ENCODE peak calls at places on chromosomes 2 and 18, in four cellular contexts. U, J, B and F are unnamed samples.

GRCh38 chr2:56287974-56288373 is 104.2 kb downstream of the CCDC85A start:
- DNase-seq in B (no peak), U (no peak), J (no peak), F (no peak)

GRCh38 chr2:136117391-136117841 is 533 bp downstream of the CXCR4 start:
- DNase-seq in J (peak), B (no peak), U (peak), F (peak)

GRCh38 chr2:216545359-216545758 is 46.7 kb downstream of the RPL37A start:
- DNase-seq in B (peak), J (no peak), U (no peak), F (no peak)

GRCh38 chr2:99635710-99636431 is 146.1 kb upstream of the REV1 start:
- DNase-seq in B (no peak), J (no peak), U (peak), F (peak)

GRCh38 chr2:112151275-112151674 is 13.1 kb downstream of the FBLN7 start:
- DNase-seq in B (no peak), U (no peak), J (no peak), F (no peak)

GRCh38 chr18:1092228-1092627 is 187.6 kb downstream of the ADCYAP1 start:
- DNase-seq in J (no peak), B (no peak), U (no peak), F (no peak)

GRCh38 chr2:16012626-16013501 is 72.5 kb downstream of the MYCN start:
- DNase-seq in U (peak), B (no peak), J (no peak), F (no peak)

GRCh38 chr2:142742301-142743214 is 134.9 kb upstream of the KYNU start:
- DNase-seq in J (peak), B (no peak), U (no peak), F (peak)

GRCh38 chr2:12507295-12507694 is 209.4 kb upstream of the TRIB2 start:
- DNase-seq in U (no peak), B (peak), J (no peak), F (peak)

GRCh38 chr2:98701230-98701629 is 29.7 kb downstream of the MGAT4A start:
- DNase-seq in U (no peak), B (no peak), J (no peak), F (no peak)

GRCh38 chr2:9638532-9638931 is 7.7 kb upstream of the YWHAQ start:
- DNase-seq in B (peak), J (peak), U (peak), F (peak)

GRCh38 chr2:213227458-213227857 is 56.8 kb upstream of the SPAG16 start:
- DNase-seq in B (no peak), J (no peak), U (no peak), F (peak)

GRCh38 chr2:225353579-225354085 is 45.9 kb upstream of the NYAP2 start:
- DNase-seq in B (no peak), J (no peak), U (no peak), F (no peak)

GRCh38 chr2:33607905-33608304 is 8.8 kb upstream of the FAM98A start:
- DNase-seq in B (no peak), J (no peak), U (no peak), F (no peak)

GRCh38 chr2:33603416-33603815 is 4.3 kb upstream of the FAM98A start:
- DNase-seq in U (no peak), B (no peak), J (no peak), F (no peak)

GRCh38 chr2:33607137-33607781 is 8.2 kb upstream of the FAM98A start:
- DNase-seq in U (no peak), J (no peak), B (no peak), F (no peak)

GRCh38 chr2:33605059-33605458 is 6.0 kb upstream of the FAM98A start:
- DNase-seq in B (no peak), U (no peak), J (no peak), F (no peak)

DNA sequence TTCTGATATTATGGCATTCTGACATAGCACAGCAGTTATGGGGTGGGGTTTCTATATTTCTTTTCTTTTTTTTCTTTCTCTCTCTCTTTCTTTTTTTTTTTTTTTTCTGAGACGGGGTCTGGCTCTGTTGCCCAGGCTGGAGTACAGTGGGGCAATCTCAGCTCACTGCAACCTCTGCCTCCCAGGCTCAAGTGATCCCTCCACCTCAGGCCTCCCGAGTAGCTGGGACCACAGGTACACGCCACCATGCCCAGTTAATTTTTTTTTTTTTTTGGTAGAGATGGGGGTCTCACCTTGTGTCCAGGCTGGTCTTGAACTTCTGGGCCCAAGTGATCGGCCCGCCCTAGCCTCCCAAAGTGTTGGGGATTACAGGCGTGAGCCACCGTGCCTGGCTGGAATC is 7.5 kb upstream of the FAM98A start:
- DNase-seq in U (no peak), J (no peak), B (no peak), F (no peak)
- H3K4me3 ChIP-seq in U (no peak), J (no peak), B (no peak), F (no peak)

DNA sequence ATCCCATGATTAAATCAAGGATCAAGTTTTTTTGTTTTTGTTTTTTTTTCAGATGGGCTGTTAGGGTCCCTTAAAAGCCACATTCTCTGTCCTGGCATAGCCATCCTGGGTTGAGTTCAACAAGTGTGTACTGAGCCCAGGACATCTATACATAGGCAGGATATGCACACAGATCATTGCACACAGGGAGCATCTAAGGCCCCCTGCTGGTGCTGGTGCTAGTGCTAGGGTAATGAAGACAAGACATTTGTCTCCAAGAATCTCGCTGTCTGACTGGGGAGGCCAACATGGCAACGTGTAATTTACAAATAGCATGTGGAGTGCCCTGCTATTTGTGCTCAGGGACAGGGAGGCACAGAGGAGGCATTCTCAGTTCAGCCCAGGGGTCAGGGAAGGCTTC is 124.5 kb downstream of the VAPA start:
- DNase-seq in J (no peak), B (no peak), U (no peak), F (no peak)
- TF ChIP-seq CTCF in J (peak), B (no peak), U (no peak), F (no peak)

DNA sequence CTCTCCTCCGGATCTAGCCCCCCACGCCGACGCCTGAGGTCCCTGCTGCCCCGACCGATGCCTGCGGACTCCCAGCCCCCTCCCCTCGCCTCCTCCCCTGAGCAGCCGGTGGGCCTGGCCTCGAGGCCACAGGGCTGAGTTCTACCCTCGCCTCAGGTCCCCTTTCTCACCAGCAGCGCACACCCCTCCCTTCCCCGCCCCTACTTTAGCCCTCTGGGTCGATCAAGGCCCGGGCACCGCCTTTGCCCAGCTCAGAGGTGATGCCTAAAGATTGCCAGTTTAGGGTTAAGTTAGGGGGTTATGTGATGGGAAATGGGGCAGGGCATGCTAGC is 5.7 kb upstream of the SIX3 start:
- DNase-seq in U (no peak), J (no peak), B (no peak), F (no peak)
- H3K4me3 ChIP-seq in U (no peak), J (no peak), B (no peak), F (no peak)

GRCh38 chr2:101040072-101040471 is 38.0 kb downstream of the RPL31 start:
- DNase-seq in J (no peak), B (no peak), U (no peak), F (no peak)

GRCh38 chr2:101037161-101037755 is 35.2 kb downstream of the RPL31 start:
- DNase-seq in B (no peak), J (no peak), U (no peak), F (no peak)

GRCh38 chr2:101036562-101036961 is 34.5 kb downstream of the RPL31 start:
- DNase-seq in B (peak), J (no peak), U (no peak), F (peak)

GRCh38 chr2:101040761-101041160 is 38.7 kb downstream of the RPL31 start:
- DNase-seq in B (no peak), J (no peak), U (no peak), F (no peak)

DNA sequence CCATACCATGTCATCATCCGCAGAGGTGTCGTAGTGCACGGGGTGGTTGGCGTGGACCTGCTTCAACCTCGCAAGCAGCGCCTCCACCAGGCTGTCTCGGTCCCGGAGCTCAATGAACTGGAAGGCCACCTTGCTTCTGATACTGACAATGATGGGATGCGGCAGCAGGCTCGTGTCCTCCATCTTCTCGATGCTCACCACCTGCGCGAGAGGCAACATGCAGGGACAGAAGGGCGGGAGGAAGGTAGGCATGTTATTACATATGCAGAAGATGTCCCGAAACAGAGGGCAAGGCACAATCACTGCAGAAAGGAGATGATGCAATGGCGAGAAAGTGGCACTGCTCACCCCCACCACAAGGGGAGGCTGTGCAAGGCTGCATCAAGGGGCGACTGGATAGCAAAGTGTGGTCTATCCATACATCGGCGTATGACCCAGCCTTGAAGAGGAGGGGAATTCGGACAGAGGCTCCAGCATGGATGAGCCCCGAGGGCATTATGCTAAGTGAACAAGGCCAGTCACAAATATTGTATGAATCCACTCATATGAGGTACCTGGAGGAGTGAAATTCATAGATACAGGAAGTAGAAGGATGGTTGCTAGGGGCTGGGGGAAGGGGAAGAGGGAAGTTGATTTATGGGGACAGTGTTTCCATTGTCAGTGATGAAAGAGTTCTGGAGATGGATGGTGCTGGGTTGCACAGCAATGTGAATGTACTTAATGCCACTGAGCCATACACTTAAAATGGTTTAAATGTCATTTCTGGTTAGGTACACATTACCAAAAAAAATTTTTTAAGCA is 36.6 kb downstream of the RPL31 start:
- DNase-seq in U (no peak), B (no peak), J (no peak), F (no peak)
- TF ChIP-seq CTCF in U (peak), B (peak), J (peak), F (peak)

GRCh38 chr18:44761812-44762211 is 81.1 kb downstream of the SETBP1 start:
- DNase-seq in J (no peak), U (no peak), B (no peak), F (no peak)

GRCh38 chr18:44754567-44754966 is 73.9 kb downstream of the SETBP1 start:
- DNase-seq in U (no peak), B (no peak), J (no peak), F (no peak)

GRCh38 chr18:44759925-44760342 is 79.2 kb downstream of the SETBP1 start:
- DNase-seq in J (no peak), B (no peak), U (no peak), F (no peak)

GRCh38 chr18:44763327-44763726 is 82.6 kb downstream of the SETBP1 start:
- DNase-seq in J (no peak), B (no peak), U (no peak), F (no peak)

GRCh38 chr18:44758821-44759624 is 78.3 kb downstream of the SETBP1 start:
- DNase-seq in U (no peak), J (no peak), B (no peak), F (no peak)
- H3K4me3 ChIP-seq in U (no peak), J (no peak), B (no peak), F (no peak)

GRCh38 chr2:95530734-95531133 is 46.2 kb upstream of the TRIM43B start:
- DNase-seq in U (no peak), B (no peak), J (peak), F (peak)

GRCh38 chr2:95524195-95524594 is 39.6 kb upstream of the TRIM43B start:
- DNase-seq in J (no peak), B (no peak), U (no peak), F (no peak)

GRCh38 chr2:95525294-95526035 is 40.9 kb upstream of the TRIM43B start:
- DNase-seq in U (peak), B (no peak), J (no peak), F (no peak)

GRCh38 chr2:95531254-95531771 is 46.8 kb upstream of the TRIM43B start:
- DNase-seq in U (no peak), B (no peak), J (no peak), F (peak)

DNA sequence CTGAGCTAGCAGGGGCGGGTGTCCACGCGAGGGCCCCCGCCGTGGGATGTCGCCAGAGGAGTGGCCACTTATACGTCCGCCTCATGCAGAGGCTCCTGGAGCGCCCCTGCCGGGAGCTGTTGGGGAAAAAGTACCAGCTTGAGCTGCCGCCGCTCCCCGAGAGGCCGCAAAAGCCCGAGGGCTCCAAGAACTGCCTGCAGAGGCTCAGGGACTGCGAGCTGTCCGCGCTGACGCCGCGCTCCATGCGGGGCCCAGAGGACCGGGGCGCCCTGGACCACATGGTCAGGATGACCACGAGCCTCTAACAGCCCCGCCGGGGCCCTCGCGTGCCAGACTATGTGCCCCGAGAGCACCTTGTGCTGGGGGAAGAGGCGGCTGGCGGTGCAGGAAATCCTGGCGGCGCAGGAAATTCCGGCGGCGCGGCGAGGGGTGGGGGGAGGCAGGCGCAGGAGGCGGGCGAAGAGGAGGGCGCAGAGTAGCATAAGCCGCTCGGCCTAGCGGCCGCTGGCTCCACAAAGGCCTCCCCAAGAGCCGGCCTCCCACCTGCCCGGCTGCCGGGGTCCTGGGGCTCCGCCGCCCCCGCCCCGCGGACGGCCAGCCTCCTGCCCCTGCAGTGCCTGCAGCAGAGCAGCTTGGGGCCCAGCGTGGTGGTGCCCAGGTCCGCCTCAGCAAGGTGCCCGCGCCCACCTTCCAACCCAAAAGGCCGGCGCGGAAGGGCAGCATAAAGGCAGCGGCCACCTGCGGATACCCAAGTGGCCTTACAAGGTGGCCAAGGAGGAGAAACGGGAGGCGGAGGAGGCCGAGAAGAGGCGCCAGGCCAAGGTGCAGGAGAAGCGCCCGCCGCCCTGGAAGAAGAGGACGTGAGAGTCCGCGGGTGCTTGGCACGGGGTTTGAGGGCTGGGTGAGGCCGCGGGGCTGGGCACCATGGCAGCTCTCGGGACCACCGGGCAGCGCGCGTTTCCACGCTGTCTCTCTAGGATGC is 42.1 kb upstream of the TRIM43B start:
- DNase-seq in J (peak), B (peak), U (peak), F (peak)
- TF ChIP-seq CTCF in J (peak), B (peak), U (no peak), F (peak)

DNA sequence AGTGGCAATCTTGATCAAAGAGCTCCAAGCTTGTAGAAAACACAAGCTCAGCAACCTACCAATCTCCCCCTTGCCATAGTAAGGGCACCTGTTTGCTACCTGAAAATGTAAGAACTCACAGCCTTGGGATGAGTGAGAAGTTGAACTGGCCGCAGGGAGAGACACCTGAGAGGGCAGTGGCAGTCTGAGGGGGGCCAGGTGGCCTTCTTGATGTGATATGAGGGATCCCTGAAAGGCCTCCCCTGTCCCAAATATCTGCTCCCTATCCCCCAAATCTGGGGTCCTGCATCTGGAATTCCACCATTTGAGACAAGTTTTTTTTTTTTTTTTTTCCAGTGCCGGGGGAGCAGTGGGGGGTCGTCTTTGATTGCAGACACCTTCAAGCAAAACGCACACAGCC is 230.2 kb upstream of the SMAD2 start:
- DNase-seq in J (no peak), B (no peak), U (no peak), F (no peak)
- H3K4me3 ChIP-seq in J (no peak), B (peak), U (no peak), F (peak)

GRCh38 chr2:174603280-174603679 is 5.7 kb upstream of the WIPF1 start:
- DNase-seq in B (no peak), J (peak), U (peak), F (peak)
- TF ChIP-seq CTCF in B (peak), J (peak), U (peak), F (peak)